ENCODE peak calls at places on chromosome 4, in seven cellular contexts. B is T-helper 1 cell; V is AG08396; K is amniotic stem cell; Z is stimulated activated CD4-positive, alpha-beta T cell treated with anti-CD3 and anti-CD28 coated beads, TNF-alpha, amount 100 ng/mL, for 1 hour; M is RPMI7951; R is head of caudate nucleus. G is an unnamed sample.

GRCh38 chr4:73844352-73844751 is 7.9 kb downstream of the CXCL6 start:
- DNase-seq in B (no peak), V (no peak), K (no peak), Z (no peak), M (peak; percentile 32), R (no peak), G (no peak)

GRCh38 chr4:71247706-71248105 is 91.1 kb upstream of the SLC4A4 start:
- DNase-seq in B (no peak), V (no peak), K (no peak), Z (no peak), M (no peak), R (no peak), G (no peak)

GRCh38 chr4:147425019-147425418 is 55.9 kb upstream of the EDNRA start:
- DNase-seq in B (no peak), V (no peak), K (no peak), Z (no peak), M (peak; percentile 64), R (no peak), G (no peak)

GRCh38 chr4:158282252-158282651 is 72.0 kb downstream of the TMEM144 start:
- DNase-seq in B (no peak), V (no peak), K (no peak), Z (no peak), M (no peak), R (no peak), G (no peak)

GRCh38 chr4:7359302-7360063 is 75.2 kb downstream of the PSAPL1 start:
- DNase-seq in B (no peak), V (no peak), K (no peak), Z (no peak), M (no peak), R (no peak), G (no peak)

GRCh38 chr4:78551420-78552351 is at the start of gene ANXA3:
- DNase-seq in B (no peak), V (peak; percentile 47), K (no peak), Z (no peak), M (no peak), R (no peak), G (no peak)

GRCh38 chr4:55617587-55618197 is 18.4 kb downstream of the NMU start:
- DNase-seq in B (no peak), V (no peak), K (no peak), Z (no peak), M (no peak), R (no peak), G (no peak)

GRCh38 chr4:113635739-113636437 is 125.7 kb downstream of the CAMK2D start:
- DNase-seq in B (no peak), V (peak; percentile 65), K (no peak), Z (no peak), M (peak; percentile 14), R (no peak), G (no peak)

GRCh38 chr4:25827897-25828296 is 34.9 kb downstream of the SEL1L3 start:
- DNase-seq in B (no peak), V (no peak), K (no peak), Z (no peak), M (no peak), R (no peak), G (no peak)

GRCh38 chr4:135382280-135382679 is 1180.7 kb upstream of the PABPC4L start:
- DNase-seq in B (no peak), V (no peak), K (no peak), Z (no peak), M (no peak), R (no peak), G (no peak)

GRCh38 chr4:3284734-3285557 is 7.9 kb upstream of the RGS12 start:
- DNase-seq in B (no peak), V (no peak), K (no peak), Z (no peak), M (no peak), R (no peak), G (no peak)

GRCh38 chr4:87192155-87192919 is 28.1 kb downstream of the KLHL8 start:
- DNase-seq in B (no peak), V (no peak), K (no peak), Z (no peak), M (peak; percentile 32), R (no peak), G (no peak)

GRCh38 chr4:177547985-177548384 is 105.7 kb upstream of the AGA start:
- DNase-seq in B (no peak), V (no peak), K (no peak), Z (no peak), M (no peak), R (no peak), G (no peak)

GRCh38 chr4:13559414-13559813 is 15.1 kb upstream of the NKX3-2 start:
- DNase-seq in B (no peak), V (no peak), K (no peak), Z (no peak), M (peak; percentile 90), R (no peak), G (no peak)

GRCh38 chr4:153403761-153404160 is 59.3 kb downstream of the MND1 start:
- DNase-seq in B (no peak), V (no peak), K (no peak), Z (no peak), M (no peak), R (no peak), G (no peak)

GRCh38 chr4:124483043-124483906 is 229.3 kb downstream of the ANKRD50 start:
- DNase-seq in B (no peak), V (no peak), K (no peak), Z (no peak), M (no peak), R (no peak), G (no peak)

GRCh38 chr4:106627071-106627470 is 258.5 kb upstream of the GIMD1 start:
- DNase-seq in B (no peak), V (no peak), K (no peak), Z (no peak), M (no peak), R (no peak), G (no peak)

GRCh38 chr4:165756831-165757230 is 116.2 kb upstream of the TLL1 start:
- DNase-seq in B (no peak), V (no peak), K (no peak), Z (no peak), M (no peak), R (no peak), G (no peak)

GRCh38 chr4:156638925-156639605 is 332.5 kb downstream of the PDGFC start:
- DNase-seq in B (no peak), V (peak; percentile 37), K (no peak), Z (no peak), M (peak; percentile 57), R (no peak), G (no peak)

GRCh38 chr4:165873298-165874071 is 448 bp downstream of the TLL1 start:
- DNase-seq in B (no peak), V (peak; percentile 33), K (no peak), Z (no peak), M (peak; percentile 8), R (peak; percentile 29), G (no peak)

GRCh38 chr4:155434904-155435303 is 58.1 kb upstream of the MAP9 start:
- DNase-seq in B (no peak), V (no peak), K (no peak), Z (no peak), M (no peak), R (no peak), G (no peak)

GRCh38 chr4:32140636-32141035 is 1420.5 kb downstream of the PCDH7 start:
- DNase-seq in B (no peak), V (no peak), K (peak; percentile 87), Z (no peak), M (peak; percentile 67), R (no peak), G (no peak)

GRCh38 chr4:71126719-71127118 is 133.3 kb downstream of the DCK start:
- DNase-seq in B (no peak), V (peak; percentile 69), K (peak; percentile 79), Z (no peak), M (peak; percentile 17), R (no peak), G (no peak)

GRCh38 chr4:39353478-39354177 is 12.5 kb downstream of the RFC1 start:
- DNase-seq in B (no peak), V (peak; percentile 24), K (no peak), Z (no peak), M (peak; percentile 42), R (no peak), G (peak; percentile 54)

GRCh38 chr4:117385531-117385930 is 300.2 kb upstream of the TRAM1L1 start:
- DNase-seq in B (no peak), V (no peak), K (no peak), Z (no peak), M (peak; percentile 28), R (no peak), G (no peak)

GRCh38 chr4:148239406-148239805 is 202.8 kb downstream of the NR3C2 start:
- DNase-seq in B (no peak), V (no peak), K (no peak), Z (no peak), M (no peak), R (no peak), G (no peak)

GRCh38 chr4:15963568-15963967 is 593 bp upstream of the FGFBP2 start:
- DNase-seq in B (no peak), V (no peak), K (no peak), Z (no peak), M (no peak), R (no peak), G (no peak)

GRCh38 chr4:54318904-54319303 is 89.8 kb downstream of the PDGFRA start:
- DNase-seq in B (no peak), V (peak; percentile 71), K (peak; percentile 0), Z (no peak), M (peak; percentile 35), R (no peak), G (no peak)

GRCh38 chr4:7419961-7420660 is 14.6 kb downstream of the PSAPL1 start:
- DNase-seq in B (no peak), V (no peak), K (no peak), Z (no peak), M (no peak), R (no peak), G (no peak)

GRCh38 chr4:38160487-38161207 is 200.4 kb downstream of the PTTG2 start:
- DNase-seq in B (peak; percentile 33), V (peak; percentile 78), K (peak; percentile 83), Z (peak; percentile 18), M (peak; percentile 87), R (no peak), G (no peak)

GRCh38 chr4:42768125-42768748 is 111.3 kb upstream of the ATP8A1 start:
- DNase-seq in B (no peak), V (no peak), K (no peak), Z (no peak), M (no peak), R (no peak), G (no peak)

GRCh38 chr4:179867300-179867878 is 2375.8 kb upstream of the TENM3 start:
- DNase-seq in B (no peak), V (peak; percentile 3), K (peak; percentile 40), Z (no peak), M (peak; percentile 2), R (peak; percentile 75), G (peak; percentile 23)

GRCh38 chr4:24565054-24565453 is 19.3 kb downstream of the DHX15 start:
- DNase-seq in B (no peak), V (no peak), K (no peak), Z (no peak), M (no peak), R (no peak), G (no peak)

GRCh38 chr4:87853108-87853507 is 20.3 kb downstream of the MEPE start:
- DNase-seq in B (no peak), V (peak; percentile 31), K (peak; percentile 10), Z (no peak), M (peak; percentile 34), R (no peak), G (peak; percentile 83)

GRCh38 chr4:4677825-4678522 is 136.1 kb upstream of the STX18 start:
- DNase-seq in B (no peak), V (peak; percentile 72), K (no peak), Z (no peak), M (peak; percentile 36), R (peak; percentile 39), G (no peak)

G was measured in hippocampal formation.